ENCODE peak calls at places on chromosomes 12 and 14, in eight cellular contexts. M is fibroblast of mammary gland, J is mesothelial cell of epicardium, U is esophagus squamous epithelium, X is Panc1, O is transverse colon, P is HFF-Myc, G is GM20000. H is an unnamed sample.

GRCh38 chr14:65286443-65286842 is 126.1 kb upstream of the FUT8 start:
- DNase-seq in M (peak; percentile 42), J (no peak), U (no peak), X (no peak), O (no peak), P (no peak), G (peak; percentile 66), H (peak; percentile 46)

GRCh38 chr12:539540-540310 is 80.0 kb downstream of the B4GALNT3 start:
- DNase-seq in M (no peak), J (no peak), U (no peak), X (no peak), O (no peak), P (no peak), G (no peak), H (no peak)

GRCh38 chr12:72547593-72547992 is 275.4 kb downstream of the TRHDE start:
- DNase-seq in M (peak; percentile 11), J (no peak), U (no peak), X (no peak), O (no peak), P (peak; percentile 30), G (no peak), H (no peak)

GRCh38 chr14:65006251-65006721 is 19.6 kb downstream of the FNTB start:
- DNase-seq in M (peak; percentile 57), J (no peak), U (no peak), X (no peak), O (no peak), P (no peak), G (no peak), H (no peak)

GRCh38 chr14:57189070-57189469 is 79.6 kb downstream of the EXOC5 start:
- DNase-seq in M (peak; percentile 46), J (no peak), U (no peak), X (no peak), O (no peak), P (peak; percentile 24), G (no peak), H (no peak)

GRCh38 chr14:24398943-24399801 is at the start of gene NYNRIN:
- DNase-seq in M (peak; percentile 20), J (peak; percentile 79), U (no peak), X (no peak), O (peak; percentile 62), P (no peak), G (no peak), H (peak; percentile 42)

GRCh38 chr14:102774391-102775153 is 2.7 kb upstream of the TRAF3 start:
- DNase-seq in M (peak; percentile 77), J (peak; percentile 51), U (no peak), X (no peak), O (peak; percentile 64), P (no peak), G (peak; percentile 81), H (peak; percentile 57)

GRCh38 chr12:3535431-3535841 is 44.4 kb downstream of the PRMT8 start:
- DNase-seq in M (no peak), J (peak; percentile 30), U (no peak), X (no peak), O (no peak), P (no peak), G (no peak), H (no peak)

GRCh38 chr12:26648584-26648983 is 184.4 kb downstream of the ITPR2 start:
- DNase-seq in M (peak; percentile 83), J (no peak), U (no peak), X (no peak), O (no peak), P (peak; percentile 62), G (no peak), H (peak; percentile 18)

GRCh38 chr14:49552630-49553029 is 33.5 kb downstream of the RPS29 start:
- DNase-seq in M (no peak), J (no peak), U (no peak), X (no peak), O (no peak), P (no peak), G (no peak), H (no peak)

GRCh38 chr14:49551569-49551968 is 34.6 kb downstream of the RPS29 start:
- DNase-seq in M (no peak), J (no peak), U (no peak), X (no peak), O (no peak), P (no peak), G (no peak), H (no peak)

GRCh38 chr14:49549881-49550280 is 36.3 kb downstream of the RPS29 start:
- DNase-seq in M (peak; percentile 63), J (no peak), U (no peak), X (no peak), O (no peak), P (no peak), G (no peak), H (no peak)

GRCh38 chr14:49549446-49549845 is 36.7 kb downstream of the RPS29 start:
- DNase-seq in M (no peak), J (no peak), U (no peak), X (no peak), O (no peak), P (no peak), G (no peak), H (no peak)

GRCh38 chr14:49550284-49551184 is 35.6 kb downstream of the RPS29 start:
- DNase-seq in M (peak; percentile 36), J (no peak), U (no peak), X (no peak), O (no peak), P (no peak), G (no peak), H (no peak)
- TF ChIP-seq CTCF in M (peak; percentile 46), J (no peak), U (no peak), X (peak; percentile 41), O (no peak), P (peak; percentile 20), G (no peak), H (no peak)

DNA sequence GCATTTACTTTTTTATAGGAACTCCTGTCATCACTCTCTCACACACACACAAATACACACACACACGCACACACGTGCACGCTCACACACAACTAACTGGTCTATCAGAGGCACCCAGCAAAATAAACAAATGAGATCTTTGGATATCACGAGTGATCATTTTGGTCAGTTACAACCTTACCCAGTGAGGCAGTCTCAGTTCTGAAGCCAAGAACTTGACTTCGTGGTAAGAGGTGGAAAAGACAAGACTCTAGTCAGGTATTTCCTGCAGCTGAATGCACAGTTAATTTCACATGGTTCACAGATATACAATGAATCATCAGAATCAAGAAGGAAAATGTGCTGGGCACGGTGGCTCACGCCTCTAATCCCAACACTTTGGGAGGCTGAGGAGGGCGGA is 39.4 kb downstream of the ATF7 start:
- DNase-seq in M (no peak), J (no peak), U (no peak), X (no peak), O (no peak), P (no peak), G (no peak), H (no peak)
- TF ChIP-seq CTCF in M (no peak), J (no peak), U (no peak), X (no peak), O (no peak), P (no peak), G (no peak), H (no peak)

DNA sequence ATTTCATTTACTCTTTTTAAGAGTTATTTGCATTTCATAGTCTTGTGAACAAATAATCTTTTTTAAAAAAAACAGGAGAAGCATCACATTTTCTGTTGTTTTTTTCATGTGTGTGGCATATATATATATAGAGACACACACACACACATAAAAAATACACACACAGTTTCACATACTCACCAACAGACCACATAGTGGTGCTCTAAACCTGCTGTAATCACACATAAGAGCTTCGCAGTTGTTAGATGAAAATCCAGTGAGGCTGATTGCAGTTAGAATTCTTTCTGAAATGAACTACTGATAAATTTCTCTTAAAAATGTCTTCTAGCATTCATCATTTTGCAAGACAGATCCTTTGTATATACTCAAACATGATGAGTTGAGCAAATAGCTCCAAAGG is 434.2 kb upstream of the STXBP6 start:
- DNase-seq in M (no peak), J (no peak), U (no peak), X (no peak), O (no peak), P (no peak), G (no peak), H (no peak)
- TF ChIP-seq CTCF in M (no peak), J (no peak), U (no peak), X (no peak), O (no peak), P (no peak), G (no peak), H (no peak)

GRCh38 chr12:39946361-39946948 is 159.4 kb downstream of the SLC2A13 start:
- DNase-seq in M (no peak), J (no peak), U (no peak), X (no peak), O (no peak), P (no peak), G (no peak), H (no peak)
- TF ChIP-seq CTCF in M (no peak), J (no peak), U (no peak), X (no peak), O (no peak), P (no peak), G (no peak), H (no peak)

DNA sequence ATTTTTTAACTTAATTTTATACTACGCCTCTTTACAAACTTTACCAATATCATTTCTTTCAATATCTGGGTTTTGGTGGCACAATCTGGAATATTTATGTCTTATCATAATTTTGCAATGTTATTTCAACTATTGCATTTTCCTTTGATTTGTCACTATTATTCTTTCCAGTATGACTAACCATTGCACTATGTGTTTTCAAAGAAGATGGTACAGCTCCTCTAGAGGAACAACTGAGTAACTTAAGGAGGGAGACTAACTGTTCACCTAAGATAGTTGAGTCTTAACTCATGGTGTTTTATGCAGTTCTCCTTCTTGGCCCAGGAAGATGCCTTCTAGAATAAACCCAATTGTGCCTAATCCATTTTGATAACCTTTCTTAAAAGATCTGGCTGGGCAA is 60.5 kb upstream of the KIF21A start:
- DNase-seq in M (peak; percentile 71), J (no peak), U (no peak), X (no peak), O (no peak), P (no peak), G (no peak), H (no peak)
- TF ChIP-seq CTCF in M (peak; percentile 52), J (no peak), U (no peak), X (no peak), O (no peak), P (no peak), G (no peak), H (no peak)

GRCh38 chr12:93802698-93803097 is 125.5 kb downstream of the CRADD start:
- DNase-seq in M (peak; percentile 63), J (no peak), U (no peak), X (no peak), O (no peak), P (no peak), G (no peak), H (no peak)
- TF ChIP-seq CTCF in M (peak; percentile 50), J (no peak), U (no peak), X (peak; percentile 39), O (no peak), P (no peak), G (no peak), H (no peak)

DNA sequence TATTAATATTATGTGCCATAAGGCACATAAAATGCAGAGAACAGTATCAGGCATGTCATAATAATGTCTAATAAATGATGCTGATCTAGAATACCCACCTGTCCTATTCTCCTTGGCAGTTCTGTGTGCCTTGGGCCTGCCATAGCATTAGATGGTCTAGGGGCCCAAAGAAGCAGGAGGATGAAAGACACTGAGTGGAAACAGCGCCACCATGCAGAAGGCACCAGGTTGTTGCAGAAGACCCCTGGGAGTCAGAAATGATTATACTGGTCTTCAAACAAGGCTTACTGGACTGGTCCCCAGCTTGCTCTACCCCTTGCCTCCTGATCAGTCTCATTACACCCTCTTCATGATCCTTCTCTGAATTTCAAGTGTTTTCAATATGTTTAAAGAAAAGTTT is 353.3 kb downstream of the GRIN2B start:
- DNase-seq in M (no peak), J (no peak), U (no peak), X (no peak), O (no peak), P (no peak), G (no peak), H (no peak)
- TF ChIP-seq CTCF in M (no peak), J (no peak), U (no peak), X (no peak), O (no peak), P (no peak), G (no peak), H (no peak)